ENCODE peak calls at places on chromosomes 1 and 21, in four cellular contexts. D is GM23338, G is thoracic aorta, H is esophagus squamous epithelium. O is an unnamed sample. For H3K4me1, the result is how much of the 10 kb centered on the place peaks cover.

GRCh38 chr1:171472183-171472647 is 13.1 kb upstream of the PRRC2C start:
- DNase-seq in D (no peak), G (no peak), H (no peak), O (no peak)

GRCh38 chr1:202708456-202709275 is 1.6 kb downstream of the SYT2 start:
- DNase-seq in D (no peak), G (no peak), H (no peak), O (no peak)

GRCh38 chr1:3427711-3428704 is 26.5 kb upstream of the ARHGEF16 start:
- DNase-seq in D (no peak), G (no peak), H (no peak), O (no peak)

GRCh38 chr1:12565094-12565965 is 52.7 kb downstream of the DHRS3 start:
- DNase-seq in D (no peak), G (no peak), H (no peak), O (no peak)

GRCh38 chr1:57423135-57424131 is at the start of gene DAB1:
- DNase-seq in D (peak), G (no peak), H (no peak), O (no peak)

GRCh38 chr21:39904457-39904856 is 37.2 kb downstream of the PCP4 start:
- DNase-seq in D (no peak), G (no peak), H (no peak), O (no peak)

GRCh38 chr1:67429011-67429527 is 1.1 kb downstream of the SERBP1 start:
- DNase-seq in D (peak), G (no peak), H (no peak), O (no peak)

GRCh38 chr1:232048481-232048880 is 421.9 kb downstream of the DISC1 start:
- DNase-seq in D (no peak), G (no peak), H (no peak), O (no peak)

GRCh38 chr21:44965251-44966022 is 25.6 kb downstream of the SLX9 start:
- DNase-seq in D (no peak), G (no peak), H (no peak), O (no peak)

GRCh38 chr1:15158506-15159165 is 5.1 kb downstream of the TMEM51 start:
- DNase-seq in D (no peak), G (no peak), H (no peak), O (no peak)

GRCh38 chr1:88463401-88463800 is 220.7 kb upstream of the PKN2 start:
- DNase-seq in D (no peak), G (no peak), H (no peak), O (no peak)

GRCh38 chr21:46111857-46112730 is 14.2 kb downstream of the COL6A2 start:
- DNase-seq in D (no peak), G (peak), H (no peak), O (peak)

GRCh38 chr1:244329591-244330317 is 122.0 kb downstream of the ADSS2 start:
- DNase-seq in D (no peak), G (no peak), H (no peak), O (no peak)

GRCh38 chr1:15304708-15305326 is 57.8 kb downstream of the FHAD1 start:
- DNase-seq in D (peak), G (no peak), H (no peak), O (no peak)

GRCh38 chr1:18134324-18135046 is 26.9 kb downstream of the IGSF21 start:
- DNase-seq in D (no peak), G (no peak), H (no peak), O (no peak)

GRCh38 chr1:117167402-117167801 is 43.3 kb downstream of the VTCN1 start:
- DNase-seq in D (no peak), G (no peak), H (no peak), O (no peak)

GRCh38 chr1:183515002-183515689 is 42.8 kb downstream of the SMG7 start:
- DNase-seq in D (no peak), G (no peak), H (no peak), O (no peak)

GRCh38 chr1:29280780-29281131 is 44.4 kb downstream of the PTPRU start:
- DNase-seq in D (no peak), G (no peak), H (no peak), O (no peak)

DNA sequence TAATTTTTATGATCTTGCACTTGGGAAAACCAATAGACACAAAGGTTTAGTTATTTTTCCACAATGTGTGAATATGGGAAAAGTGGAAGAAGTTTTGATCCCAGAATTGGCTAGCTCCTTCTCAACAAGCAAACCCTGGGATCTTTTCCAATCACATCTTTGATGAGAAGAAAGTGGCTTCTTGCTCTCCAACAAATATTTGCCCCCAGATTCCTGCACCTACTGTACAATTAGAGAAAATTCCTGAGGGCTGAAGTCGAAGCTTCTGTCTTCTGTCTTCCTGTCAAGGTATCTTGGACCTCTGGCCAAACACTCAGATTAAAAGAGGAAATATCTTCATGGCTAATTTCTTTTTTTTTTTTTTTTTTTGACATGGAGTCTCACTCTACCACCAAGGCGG is 113.1 kb upstream of the SLC45A1 start:
- DNase-seq in D (no peak), G (no peak), H (no peak), O (no peak)
- H3K27ac ChIP-seq in D (no peak), G (peak), H (peak), O (peak)

DNA sequence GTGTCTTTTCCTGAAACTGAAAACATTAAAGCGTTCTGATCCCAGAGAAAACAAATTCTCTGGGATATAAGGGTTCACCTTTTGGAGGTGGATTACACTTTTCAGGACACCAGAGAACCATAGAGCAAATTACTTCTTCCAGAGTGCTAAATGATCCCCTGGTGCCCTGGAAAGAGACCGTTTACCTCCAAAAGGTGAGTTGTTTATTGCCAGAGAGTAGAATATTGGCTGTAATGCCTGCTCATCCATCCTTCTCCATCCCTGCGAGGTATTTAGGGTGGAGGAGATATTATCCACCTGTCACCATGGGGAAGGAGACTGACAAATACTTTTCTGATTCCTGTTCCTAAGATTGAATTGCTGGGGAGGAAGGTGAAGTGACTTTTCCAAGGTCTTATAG is 30.4 kb downstream of the PBX1 start:
- DNase-seq in D (no peak), G (no peak), H (no peak), O (no peak)
- H3K4me1 ChIP-seq in D (half or more), G (under half), H (under half), O (under half)

DNA sequence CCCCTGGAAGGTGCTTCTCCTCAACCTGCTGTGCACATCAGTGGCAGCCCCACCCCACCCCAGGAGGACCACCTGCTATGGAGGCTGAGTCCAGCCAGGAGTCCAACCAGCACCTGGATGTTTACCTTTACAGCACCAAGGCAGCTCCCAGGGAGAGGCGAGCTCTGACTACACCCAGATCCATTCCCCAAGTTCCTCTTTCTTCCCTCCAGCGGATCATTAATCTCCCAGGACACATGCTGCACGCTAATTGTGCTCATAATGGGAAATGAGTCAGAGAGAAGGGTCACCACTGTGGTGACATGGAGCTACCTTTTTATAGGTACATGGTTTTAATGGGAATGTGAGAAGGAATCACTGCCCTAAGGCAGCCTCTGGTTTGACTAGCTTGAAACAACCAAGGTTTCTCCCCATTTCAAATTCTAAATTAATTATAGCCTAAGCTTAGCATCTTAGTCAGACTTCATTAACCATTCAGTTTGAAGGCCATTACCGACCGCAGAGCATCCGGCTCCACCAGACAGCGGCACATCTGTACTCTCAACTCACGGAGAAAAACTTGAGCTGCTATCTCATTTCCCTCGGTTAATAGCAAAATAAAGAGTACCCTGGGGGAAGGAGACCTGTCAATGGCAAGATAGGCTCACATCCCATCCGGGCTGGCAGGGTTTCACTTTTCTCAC is 173.1 kb upstream of the GALNT2 start:
- DNase-seq in D (no peak), G (no peak), H (no peak), O (peak)
- H3K27ac ChIP-seq in D (no peak), G (no peak), H (no peak), O (no peak)

GRCh38 chr1:19469004-19469403 is 16.3 kb downstream of the CAPZB start:
- DNase-seq in D (no peak), G (no peak), H (no peak), O (no peak)
- H3K4me1 ChIP-seq in D (half or more), G (under half), H (under half), O (under half)

GRCh38 chr1:7616953-7617352 is 154.1 kb upstream of the VAMP3 start:
- DNase-seq in D (no peak), G (no peak), H (no peak), O (no peak)
- H3K27ac ChIP-seq in D (no peak), G (no peak), H (no peak), O (no peak)

GRCh38 chr1:234719454-234720258 is 109.7 kb upstream of the IRF2BP2 start:
- DNase-seq in D (no peak), G (no peak), H (no peak), O (no peak)

GRCh38 chr1:234722267-234722704 is 112.3 kb upstream of the IRF2BP2 start:
- DNase-seq in D (no peak), G (no peak), H (no peak), O (no peak)

GRCh38 chr1:234718509-234719453 is 108.8 kb upstream of the IRF2BP2 start:
- DNase-seq in D (no peak), G (no peak), H (no peak), O (no peak)

GRCh38 chr1:234721476-234722266 is 111.7 kb upstream of the IRF2BP2 start:
- DNase-seq in D (no peak), G (peak), H (no peak), O (peak)

GRCh38 chr1:234720709-234721436 is 110.9 kb upstream of the IRF2BP2 start:
- DNase-seq in D (no peak), G (no peak), H (no peak), O (no peak)
- H3K4me1 ChIP-seq in D (under half), G (half or more), H (half or more), O (half or more)

GRCh38 chr1:1118011-1118892 is 2.4 kb upstream of the C1orf159 start:
- DNase-seq in D (no peak), G (no peak), H (no peak), O (no peak)

GRCh38 chr1:1117469-1117831 is 1.6 kb upstream of the C1orf159 start:
- DNase-seq in D (no peak), G (no peak), H (no peak), O (no peak)

GRCh38 chr1:1115136-1115829 is 606 bp downstream of the C1orf159 start:
- DNase-seq in D (no peak), G (no peak), H (no peak), O (no peak)

GRCh38 chr1:1115830-1116700 is at the start of gene C1orf159:
- DNase-seq in D (peak), G (peak), H (peak), O (peak)

DNA sequence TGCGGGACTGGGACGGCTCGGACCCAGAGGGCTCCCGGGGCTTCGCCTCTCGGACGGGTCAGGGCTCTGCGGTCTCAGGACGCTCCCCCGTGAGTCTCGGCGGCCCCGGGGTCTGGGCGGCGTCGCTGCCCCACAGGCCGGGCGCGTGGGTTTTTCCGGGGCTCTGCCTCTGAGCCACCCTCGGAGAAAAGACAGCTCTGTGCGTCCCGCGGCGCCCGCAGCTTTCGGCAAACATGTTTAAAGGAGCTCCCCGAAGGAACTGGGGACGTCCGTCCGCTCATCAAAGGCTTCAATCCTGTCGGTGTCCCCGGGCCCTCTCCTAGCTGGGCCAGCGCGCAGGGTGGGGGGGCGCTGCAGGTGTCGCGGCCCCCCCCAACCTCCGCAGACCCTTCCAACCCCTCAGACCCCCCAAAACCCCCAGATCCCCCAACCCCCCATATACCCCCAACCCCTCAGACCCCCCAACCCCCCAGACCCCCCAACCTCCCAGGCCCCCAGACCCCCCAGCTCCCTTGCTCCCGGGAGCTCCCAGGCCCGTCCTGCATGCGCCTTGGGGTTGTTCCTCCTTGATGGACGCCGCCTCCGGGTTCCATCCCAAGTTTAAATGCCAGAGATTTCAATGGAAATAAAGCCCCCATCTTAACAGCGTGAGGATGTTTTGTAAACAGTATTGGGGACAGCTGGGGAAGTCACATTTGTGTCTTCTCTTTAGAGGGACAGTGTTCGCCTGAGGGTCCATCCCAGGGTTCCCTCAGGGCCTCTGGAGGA is 996 bp upstream of the C1orf159 start:
- DNase-seq in D (peak), G (no peak), H (no peak), O (no peak)
- H3K27ac ChIP-seq in D (no peak), G (no peak), H (peak), O (no peak)

DNA sequence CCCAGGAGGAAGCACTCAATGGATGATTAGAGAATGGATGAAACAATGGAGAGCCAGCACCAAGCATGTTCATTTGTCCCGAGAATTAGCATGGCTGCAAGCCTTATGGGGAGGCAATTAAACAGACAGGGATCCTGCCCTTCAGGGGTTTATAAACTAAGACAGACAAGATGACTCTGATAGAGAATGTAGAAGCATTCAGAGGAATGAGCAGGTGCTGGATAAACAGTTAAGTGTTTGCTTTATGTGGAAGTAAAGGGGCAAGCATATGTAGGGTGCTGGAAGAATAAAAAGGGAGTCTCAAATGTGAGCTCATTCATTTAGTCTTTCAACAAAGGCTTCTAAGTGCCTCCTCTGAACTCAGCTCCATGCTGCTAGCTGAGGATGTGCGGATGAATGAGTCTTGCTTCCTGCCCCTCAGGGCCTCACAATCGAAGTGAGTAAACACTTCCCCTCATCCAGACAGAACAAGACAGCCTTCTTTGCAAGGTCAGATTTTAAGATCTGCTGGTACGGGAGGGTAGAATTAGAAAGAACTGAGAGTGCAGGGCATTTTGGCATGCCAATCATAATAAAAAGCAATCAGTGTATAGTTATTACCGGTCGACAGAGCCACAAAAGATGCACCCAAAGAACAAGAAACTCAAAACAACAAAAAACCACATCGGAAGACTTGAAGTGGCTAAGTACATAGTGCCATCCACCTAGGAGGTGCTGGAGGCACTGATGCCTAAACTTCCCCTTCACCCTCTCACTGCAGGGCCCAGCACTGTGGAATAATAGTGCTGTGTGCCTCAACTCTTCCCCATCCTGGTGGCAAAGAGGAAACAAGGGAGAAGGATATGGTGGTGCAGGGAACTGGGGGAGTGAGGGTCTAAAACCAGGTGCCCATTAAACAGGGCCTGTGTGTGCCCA is 69.9 kb downstream of the TNR start:
- DNase-seq in D (no peak), G (no peak), H (no peak), O (no peak)
- H3K4me1 ChIP-seq in D (under half), G (under half), H (under half), O (under half)

GRCh38 chr1:28209700-28210099 is 23.1 kb downstream of the DNAJC8 start:
- DNase-seq in D (no peak), G (no peak), H (no peak), O (no peak)
- H3K27ac ChIP-seq in D (peak), G (no peak), H (no peak), O (no peak)